ENCODE peak calls at places on chromosome 15, in five cellular contexts. N, Y, U, D and Q are unnamed samples.

GRCh38 chr15:51776952-51777574 is 25.7 kb downstream of the TMOD2 start:
- DNase-seq in N (no peak), Y (no peak), U (no peak), D (peak), Q (peak)

GRCh38 chr15:63605816-63606215 is 8.6 kb downstream of the FBXL22 start:
- DNase-seq in N (no peak), Y (no peak), U (no peak), D (no peak), Q (no peak)

GRCh38 chr15:46708226-46708625 is 1009.1 kb upstream of the SEMA6D start:
- DNase-seq in N (no peak), Y (no peak), U (no peak), D (no peak), Q (no peak)

GRCh38 chr15:77901251-77901881 is 176.1 kb downstream of the TBC1D2B start:
- DNase-seq in N (peak), Y (no peak), U (no peak), D (peak), Q (no peak)

GRCh38 chr15:52018244-52018643 is 775 bp upstream of the MAPK6 start:
- DNase-seq in N (no peak), Y (no peak), U (no peak), D (no peak), Q (no peak)

GRCh38 chr15:53038542-53038941 is 248.4 kb upstream of the ONECUT1 start:
- DNase-seq in N (no peak), Y (no peak), U (no peak), D (no peak), Q (no peak)

GRCh38 chr15:32794973-32795372 is 77.2 kb downstream of the GREM1 start:
- DNase-seq in N (no peak), Y (no peak), U (no peak), D (no peak), Q (no peak)

GRCh38 chr15:57153140-57153539 is 223.2 kb upstream of the CGNL1 start:
- DNase-seq in N (no peak), Y (no peak), U (no peak), D (no peak), Q (no peak)

GRCh38 chr15:26028086-26028740 is 165.1 kb upstream of the ATP10A start:
- DNase-seq in N (no peak), Y (no peak), U (no peak), D (no peak), Q (no peak)

GRCh38 chr15:36175781-36176211 is 403.6 kb upstream of the CDIN1 start:
- DNase-seq in N (no peak), Y (no peak), U (no peak), D (no peak), Q (no peak)

GRCh38 chr15:61132211-61132610 is 96.9 kb downstream of the RORA start:
- DNase-seq in N (no peak), Y (no peak), U (no peak), D (no peak), Q (no peak)

GRCh38 chr15:86284630-86285029 is 205.0 kb downstream of the AGBL1 start:
- DNase-seq in N (no peak), Y (no peak), U (no peak), D (no peak), Q (no peak)

GRCh38 chr15:89132611-89133242 is 44.5 kb downstream of the ABHD2 start:
- DNase-seq in N (no peak), Y (no peak), U (no peak), D (no peak), Q (no peak)

GRCh38 chr15:62578548-62578947 is 413.5 kb upstream of the C2CD4B start:
- DNase-seq in N (peak), Y (no peak), U (no peak), D (no peak), Q (no peak)

GRCh38 chr15:77057650-77058049 is 13.3 kb downstream of the TSPAN3 start:
- DNase-seq in N (no peak), Y (no peak), U (no peak), D (no peak), Q (no peak)

GRCh38 chr15:72179950-72180581 is 17.5 kb downstream of the GRAMD2A start:
- DNase-seq in N (no peak), Y (no peak), U (no peak), D (peak), Q (no peak)

GRCh38 chr15:74444106-74445062 is 10.6 kb upstream of the SEMA7A start:
- DNase-seq in N (no peak), Y (no peak), U (no peak), D (peak), Q (no peak)

GRCh38 chr15:59437777-59438574 is at the start of gene FAM81A:
- DNase-seq in N (peak), Y (no peak), U (peak), D (peak), Q (peak)

GRCh38 chr15:74206801-74207281 is 4.3 kb upstream of the STRA6 start:
- DNase-seq in N (no peak), Y (no peak), U (no peak), D (no peak), Q (no peak)

GRCh38 chr15:31023841-31024240 is 32.4 kb upstream of the MTMR10 start:
- DNase-seq in N (no peak), Y (no peak), U (no peak), D (no peak), Q (no peak)

GRCh38 chr15:58701376-58701775 is 48.1 kb downstream of the ADAM10 start:
- DNase-seq in N (no peak), Y (no peak), U (no peak), D (no peak), Q (no peak)

GRCh38 chr15:77107531-77108355 is 36.8 kb upstream of the TSPAN3 start:
- DNase-seq in N (peak), Y (no peak), U (peak), D (peak), Q (peak)

GRCh38 chr15:50182233-50183013 is 427 bp downstream of the SLC27A2 start:
- DNase-seq in N (peak), Y (no peak), U (peak), D (no peak), Q (no peak)

GRCh38 chr15:81375461-81375860 is 1.4 kb upstream of the TMC3 start:
- DNase-seq in N (no peak), Y (peak), U (no peak), D (no peak), Q (no peak)

GRCh38 chr15:69804786-69805185 is 292.9 kb downstream of the TLE3 start:
- DNase-seq in N (no peak), Y (no peak), U (no peak), D (no peak), Q (no peak)

GRCh38 chr15:75801859-75802593 is 41.2 kb upstream of the UBE2Q2 start:
- DNase-seq in N (peak), Y (peak), U (peak), D (peak), Q (peak)

GRCh38 chr15:101536166-101536874 is 46.8 kb upstream of the PCSK6 start:
- DNase-seq in N (no peak), Y (peak), U (no peak), D (peak), Q (no peak)

GRCh38 chr15:92277776-92278175 is 115.9 kb upstream of the ST8SIA2 start:
- DNase-seq in N (no peak), Y (no peak), U (no peak), D (no peak), Q (no peak)

GRCh38 chr15:64286473-64286872 is 69.5 kb downstream of the CSNK1G1 start:
- DNase-seq in N (no peak), Y (no peak), U (no peak), D (no peak), Q (no peak)

GRCh38 chr15:100863406-100864198 is 16.0 kb upstream of the ALDH1A3 start:
- DNase-seq in N (no peak), Y (no peak), U (no peak), D (peak), Q (no peak)

GRCh38 chr15:100759698-100760356 is 119.8 kb upstream of the ALDH1A3 start:
- DNase-seq in N (no peak), Y (peak), U (no peak), D (no peak), Q (no peak)

GRCh38 chr15:40481671-40482070 is 10.9 kb downstream of the CHST14 start:
- DNase-seq in N (no peak), Y (no peak), U (no peak), D (no peak), Q (no peak)

GRCh38 chr15:40845511-40846284 is 1.9 kb downstream of the SPINT1 start:
- DNase-seq in N (peak), Y (no peak), U (peak), D (no peak), Q (peak)

GRCh38 chr15:75451202-75451673 is 252 bp downstream of the SIN3A start:
- DNase-seq in N (no peak), Y (no peak), U (no peak), D (no peak), Q (no peak)

GRCh38 chr15:70318594-70318993 is 220.9 kb upstream of the TLE3 start:
- DNase-seq in N (no peak), Y (no peak), U (no peak), D (no peak), Q (no peak)

GRCh38 chr15:35691176-35691761 is 145.3 kb upstream of the DPH6 start:
- DNase-seq in N (no peak), Y (no peak), U (no peak), D (no peak), Q (no peak)

GRCh38 chr15:90606641-90607040 is 76.9 kb downstream of the CRTC3 start:
- DNase-seq in N (no peak), Y (no peak), U (no peak), D (no peak), Q (no peak)

GRCh38 chr15:90600954-90601353 is 71.2 kb downstream of the CRTC3 start:
- DNase-seq in N (no peak), Y (no peak), U (no peak), D (no peak), Q (no peak)

GRCh38 chr15:90599639-90600038 is 69.9 kb downstream of the CRTC3 start:
- DNase-seq in N (no peak), Y (no peak), U (no peak), D (no peak), Q (no peak)

GRCh38 chr15:90607361-90607760 is 77.6 kb downstream of the CRTC3 start:
- DNase-seq in N (no peak), Y (no peak), U (no peak), D (no peak), Q (no peak)

GRCh38 chr15:90603893-90604292 is 74.2 kb downstream of the CRTC3 start:
- DNase-seq in N (peak), Y (no peak), U (no peak), D (no peak), Q (no peak)
- TF ChIP-seq CTCF in N (peak), Y (no peak), U (peak), D (peak), Q (peak)

GRCh38 chr15:80152896-80153876 is at the start of gene FAH:
- DNase-seq in N (no peak), Y (no peak), U (no peak), D (no peak), Q (no peak)
- TF ChIP-seq POLR2A in N (no peak), Y (no peak), U (peak), D (no peak), Q (peak)

DNA sequence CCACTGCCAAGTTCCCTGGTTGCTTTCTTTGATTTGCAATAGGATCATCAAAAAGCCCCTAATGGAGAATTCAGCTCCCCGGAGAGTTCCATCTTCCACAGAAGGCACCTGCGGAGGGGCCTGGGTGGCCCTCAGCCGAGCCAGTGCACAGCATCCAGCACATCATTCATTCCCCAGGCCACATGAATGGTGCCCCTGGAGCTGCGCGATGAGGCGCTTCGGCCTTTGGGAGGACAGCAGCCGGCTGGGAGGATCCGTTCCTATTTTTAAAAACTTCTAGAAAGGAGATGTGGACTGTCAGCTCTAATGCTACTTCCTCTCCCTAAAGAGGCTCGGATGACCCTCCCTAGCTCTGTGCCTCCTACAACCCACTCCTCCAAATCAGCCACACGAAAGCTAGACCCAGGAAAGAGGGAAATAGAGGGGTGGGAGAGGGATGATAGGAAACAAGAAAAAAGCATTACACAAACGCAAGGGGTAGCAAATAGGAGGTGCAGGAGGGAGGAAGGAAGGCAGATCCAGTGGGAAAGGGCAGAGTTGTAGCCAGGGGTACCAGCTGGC is 20.3 kb downstream of the EHD4 start:
- DNase-seq in N (no peak), Y (no peak), U (no peak), D (no peak), Q (no peak)
- TF ChIP-seq CTCF in N (no peak), Y (no peak), U (no peak), D (no peak), Q (no peak)

DNA sequence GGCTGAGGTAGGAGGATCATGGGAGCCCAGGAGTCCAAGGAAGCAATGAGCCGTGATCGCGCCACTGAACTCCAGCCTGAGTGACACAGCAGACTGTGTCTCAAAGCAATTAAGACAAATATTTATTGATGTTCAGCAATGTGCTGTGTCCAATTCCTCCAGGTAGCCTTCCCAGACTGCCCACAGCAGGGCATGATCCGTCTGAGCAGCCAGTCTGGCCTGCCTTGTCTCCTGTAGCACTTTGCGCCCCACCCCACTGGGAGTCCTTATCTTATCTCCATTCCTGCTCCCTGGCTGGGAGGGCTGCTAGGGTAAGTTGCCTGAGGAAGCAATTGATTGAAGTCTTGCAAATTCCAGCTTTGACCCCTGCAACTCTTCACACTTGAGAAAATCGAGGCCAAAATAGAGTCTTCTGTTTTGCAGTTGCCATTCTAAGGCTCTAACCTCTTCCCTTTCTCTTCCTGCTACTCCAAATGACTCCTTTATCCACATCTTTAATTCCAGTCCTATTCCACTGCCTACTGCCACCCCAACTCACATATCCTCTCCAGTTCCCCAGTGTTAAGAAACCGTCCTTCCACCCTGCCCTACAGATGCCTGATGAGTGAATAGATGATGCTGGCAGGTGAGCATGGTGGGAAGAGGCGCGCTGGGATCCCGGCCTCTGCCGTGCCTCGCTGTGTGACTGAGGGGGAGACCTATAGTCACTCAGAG is 26.9 kb upstream of the LCTL start:
- DNase-seq in N (peak), Y (no peak), U (no peak), D (no peak), Q (no peak)
- TF ChIP-seq POLR2A in N (no peak), Y (no peak), U (no peak), D (no peak), Q (no peak)

DNA sequence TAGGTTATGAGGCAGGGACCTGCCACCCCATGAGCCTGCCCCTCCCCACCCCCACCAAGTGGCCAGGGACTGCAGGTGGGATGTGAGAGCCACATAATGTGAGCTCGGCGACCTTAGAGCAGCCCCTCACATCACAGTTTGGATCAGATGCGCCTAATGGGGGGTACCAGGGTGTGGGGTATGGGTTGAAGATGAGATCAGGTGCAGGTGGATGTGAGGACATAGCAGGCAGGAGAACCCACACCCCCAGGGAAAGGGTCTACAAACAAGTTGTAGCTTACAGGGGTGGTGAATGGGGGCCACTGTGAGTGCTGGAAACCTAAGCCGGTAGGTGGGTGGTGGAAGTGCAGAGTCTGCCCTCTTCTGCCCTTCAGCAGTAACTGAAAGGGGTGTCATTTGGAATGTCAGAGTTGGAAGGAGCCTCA is 94.0 kb downstream of the CORO2B start:
- DNase-seq in N (no peak), Y (peak), U (no peak), D (peak), Q (no peak)
- TF ChIP-seq CTCF in N (no peak), Y (no peak), U (no peak), D (no peak), Q (no peak)

DNA sequence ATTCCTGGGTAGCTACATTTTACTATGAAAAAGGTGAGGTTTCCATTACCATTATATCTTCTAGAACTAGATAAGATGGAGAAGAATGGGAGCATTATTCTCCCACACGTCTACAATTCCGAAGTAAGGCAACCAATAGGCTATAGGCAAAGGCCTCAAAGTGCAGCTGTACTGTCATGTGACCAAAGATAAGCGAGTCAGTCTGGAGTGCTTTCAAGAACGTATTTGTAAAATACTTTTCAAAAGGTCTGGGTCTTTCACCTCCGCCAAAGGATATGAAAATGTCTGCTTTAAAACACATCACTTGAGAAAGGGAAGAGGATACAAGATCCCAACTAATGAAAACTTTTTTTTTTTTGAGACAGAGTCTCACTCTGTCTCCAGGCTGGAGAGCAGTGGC is 9.9 kb downstream of the CCPG1 start:
- DNase-seq in N (no peak), Y (no peak), U (no peak), D (no peak), Q (no peak)
- TF ChIP-seq POLR2A in N (no peak), Y (no peak), U (no peak), D (no peak), Q (no peak)

GRCh38 chr15:79184465-79184892 is 93.9 kb upstream of the RASGRF1 start:
- DNase-seq in N (peak), Y (no peak), U (peak), D (peak), Q (peak)

GRCh38 chr15:79180318-79180717 is 89.7 kb upstream of the RASGRF1 start:
- DNase-seq in N (no peak), Y (no peak), U (no peak), D (no peak), Q (no peak)

GRCh38 chr15:79186616-79187015 is 95.9 kb upstream of the ANKRD34C start:
- DNase-seq in N (no peak), Y (no peak), U (no peak), D (no peak), Q (no peak)

GRCh38 chr15:79179597-79179996 is 89.0 kb upstream of the RASGRF1 start:
- DNase-seq in N (no peak), Y (no peak), U (no peak), D (no peak), Q (no peak)

DNA sequence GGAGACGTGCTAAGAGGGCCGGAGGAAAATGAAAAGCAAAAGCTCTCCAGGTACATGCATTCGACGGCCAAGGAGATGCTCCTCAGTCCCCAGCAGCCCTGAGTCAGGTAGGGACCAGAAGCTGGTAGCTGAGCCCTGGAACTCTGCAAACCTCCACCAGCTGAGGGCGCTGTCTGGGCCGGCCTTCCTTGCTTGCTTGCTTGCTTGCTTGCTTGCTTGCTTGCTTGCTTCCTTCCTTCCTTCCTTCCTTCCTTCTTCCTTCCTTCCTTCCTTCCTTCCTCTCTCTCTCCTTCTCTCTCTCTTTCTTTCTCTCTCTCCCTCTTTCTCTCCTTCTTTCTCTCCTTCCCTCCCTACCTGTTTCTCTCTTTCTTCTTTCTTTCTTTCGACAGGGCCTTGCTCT is 94.6 kb upstream of the RASGRF1 start:
- DNase-seq in N (no peak), Y (no peak), U (no peak), D (no peak), Q (no peak)
- TF ChIP-seq CTCF in N (no peak), Y (no peak), U (no peak), D (no peak), Q (no peak)